ENCODE peak calls at places on chromosome 13, in eight cellular contexts. X, A, O, C, Y, K, N and M are unnamed samples.

GRCh38 chr13:93859666-93860065 is 619.8 kb downstream of the DCT start:
- DNase-seq in K (peak; percentile 90), N (no peak), C (no peak), Y (no peak), X (peak; percentile 3), A (no peak), O (no peak), M (no peak)

GRCh38 chr13:51158923-51159322 is 47.8 kb upstream of the C13orf42 start:
- DNase-seq in C (no peak), Y (no peak), A (no peak), X (no peak), K (no peak), N (no peak), O (no peak), M (no peak)

GRCh38 chr13:98157188-98157587 is 14.3 kb downstream of the FARP1 start:
- DNase-seq in X (no peak), K (peak; percentile 40), O (no peak), A (no peak), Y (no peak), C (no peak), N (no peak), M (no peak)

GRCh38 chr13:87810391-87810801 is 139.2 kb downstream of the SLITRK5 start:
- DNase-seq in N (peak; percentile 8), C (peak; percentile 75), X (no peak), Y (no peak), K (no peak), O (peak; percentile 49), A (no peak), M (no peak)

GRCh38 chr13:76980075-76980718 is 11.7 kb upstream of the CLN5 start:
- DNase-seq in Y (peak; percentile 79), K (peak; percentile 24), N (peak; percentile 96), C (peak; percentile 95), X (peak; percentile 27), A (peak; percentile 84), O (peak; percentile 96), M (peak; percentile 94)

GRCh38 chr13:110108348-110109139 is 198.4 kb downstream of the COL4A1 start:
- DNase-seq in N (peak; percentile 67), Y (peak; percentile 78), O (peak; percentile 71), K (peak; percentile 88), X (peak; percentile 83), A (peak; percentile 76), C (peak; percentile 83), M (peak; percentile 51)

GRCh38 chr13:111080642-111081041 is 34.5 kb upstream of the ARHGEF7 start:
- DNase-seq in N (no peak), Y (no peak), A (no peak), K (no peak), C (no peak), X (no peak), O (no peak), M (no peak)

GRCh38 chr13:19845758-19846157 is 17.7 kb downstream of the ZMYM5 start:
- DNase-seq in O (no peak), A (no peak), K (peak; percentile 99), N (no peak), C (no peak), Y (peak; percentile 40), X (peak; percentile 97), M (no peak)

GRCh38 chr13:109622006-109622405 is 164.4 kb downstream of the IRS2 start:
- DNase-seq in X (no peak), N (no peak), C (no peak), A (peak; percentile 30), Y (no peak), K (no peak), O (no peak), M (no peak)

GRCh38 chr13:29959086-29959485 is 108.7 kb upstream of the UBL3 start:
- DNase-seq in X (no peak), C (no peak), A (no peak), Y (no peak), O (no peak), K (no peak), N (no peak), M (no peak)

GRCh38 chr13:105144020-105144419 is 1391.4 kb downstream of the EFNB2 start:
- DNase-seq in C (no peak), A (no peak), X (no peak), Y (no peak), K (no peak), O (no peak), N (no peak), M (no peak)

GRCh38 chr13:90055121-90055520 is 1292.4 kb upstream of the MIR17HG start:
- DNase-seq in C (no peak), A (no peak), N (no peak), O (no peak), K (no peak), X (no peak), Y (no peak), M (no peak)

DNA sequence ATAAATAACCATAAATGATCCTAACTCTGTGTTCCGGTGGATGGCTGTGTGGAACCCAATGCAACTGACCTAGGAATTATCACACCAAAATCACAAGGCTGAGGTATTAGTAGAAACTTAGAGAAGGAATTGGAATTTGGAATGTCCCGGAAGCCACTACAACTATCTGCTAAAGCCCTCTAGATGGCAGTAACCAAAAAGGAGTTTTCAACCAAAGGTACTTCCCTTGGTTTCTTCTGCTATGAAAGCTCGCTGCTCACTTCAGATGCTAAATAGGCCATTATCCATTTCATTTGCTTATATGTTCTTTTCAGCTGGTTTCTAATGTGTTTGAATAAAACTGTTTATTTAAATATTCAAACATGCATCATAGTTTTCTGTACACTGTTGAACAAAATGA is 1589.1 kb upstream of the SPRY2 start:
- DNase-seq in K (no peak), A (no peak), X (peak; percentile 19), Y (no peak), C (peak; percentile 25), N (no peak), O (no peak), M (no peak)
- TF ChIP-seq CTCF in K (no peak), A (no peak), X (peak; percentile 65), Y (no peak), C (peak; percentile 76), N (peak; percentile 54), O (no peak), M (peak; percentile 71)

GRCh38 chr13:75533866-75534265 is 3.8 kb downstream of the COMMD6 start:
- DNase-seq in O (no peak), N (no peak), C (no peak), X (no peak), Y (no peak), K (no peak), A (no peak), M (no peak)

GRCh38 chr13:75541287-75541686 is 3.6 kb upstream of the COMMD6 start:
- DNase-seq in Y (no peak), C (no peak), O (no peak), A (no peak), X (peak; percentile 20), K (peak; percentile 39), N (no peak), M (no peak)

GRCh38 chr13:75541961-75542360 is 4.3 kb upstream of the COMMD6 start:
- DNase-seq in N (no peak), A (no peak), X (no peak), Y (no peak), K (no peak), O (no peak), C (no peak), M (no peak)

DNA sequence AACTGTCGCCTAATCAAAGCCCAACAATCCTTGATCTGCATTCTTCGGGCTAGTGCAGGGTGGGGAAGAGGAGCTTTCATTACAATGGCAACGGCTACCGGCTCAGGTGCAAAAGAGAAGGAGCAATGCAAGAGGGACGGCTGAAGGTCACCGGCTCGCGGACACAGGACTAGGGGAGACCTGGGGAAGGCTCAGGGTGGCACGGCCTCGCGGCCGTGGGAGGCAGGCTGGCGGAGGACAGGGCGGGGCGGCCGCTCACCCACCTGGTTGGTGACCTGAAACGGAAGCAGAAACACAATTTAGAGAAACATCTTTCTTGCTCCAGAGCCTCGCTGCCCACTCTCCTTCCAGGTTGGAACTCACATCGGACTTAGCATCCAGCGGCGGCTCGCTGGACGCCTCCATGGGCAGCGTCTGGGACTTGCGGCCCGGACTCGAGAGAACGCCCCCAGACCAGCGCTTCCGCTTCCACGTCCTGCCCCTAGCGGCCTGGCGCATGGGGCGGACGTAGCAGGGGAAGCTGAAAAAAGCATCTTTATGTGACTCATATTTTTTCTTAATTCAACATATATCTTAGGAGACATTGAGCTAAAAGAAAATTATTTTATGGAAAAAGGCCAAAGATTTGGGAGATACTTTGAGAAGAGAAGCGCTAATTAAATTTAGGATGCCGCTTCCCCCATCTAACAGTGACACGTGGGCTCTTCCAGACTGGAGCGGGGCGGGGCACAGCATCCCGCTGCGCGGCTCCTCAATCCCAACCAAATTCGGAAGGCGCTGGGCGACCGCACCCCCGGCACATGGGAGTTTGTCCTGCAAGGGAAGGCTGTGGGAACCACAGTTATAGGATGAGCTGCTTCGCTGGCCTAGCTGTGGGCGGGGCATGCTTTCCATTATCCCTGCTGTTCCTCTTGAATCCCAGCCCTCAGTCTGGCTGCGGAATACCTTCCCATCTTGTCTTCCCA is at the start of gene COMMD6:
- DNase-seq in O (peak; percentile 92), N (peak; percentile 77), K (peak; percentile 87), C (peak; percentile 95), X (peak; percentile 87), A (peak; percentile 73), Y (peak; percentile 84), M (peak; percentile 59)
- TF ChIP-seq CTCF in O (peak; percentile 27), N (peak; percentile 11), K (no peak), C (no peak), X (peak; percentile 87), A (no peak), Y (peak; percentile 77), M (peak; percentile 32)

GRCh38 chr13:102394158-102395053 is 7.4 kb downstream of the FGF14 start:
- DNase-seq in A (peak; percentile 90), O (peak; percentile 97), K (peak; percentile 73), X (no peak), C (peak; percentile 96), N (peak; percentile 99), Y (peak; percentile 95), M (peak; percentile 99)
- TF ChIP-seq CTCF in A (no peak), O (no peak), K (peak; percentile 4), X (no peak), C (peak; percentile 49), N (no peak), Y (no peak), M (peak; percentile 44)

GRCh38 chr13:33471182-33471581 is 185.6 kb upstream of the STARD13 start:
- DNase-seq in X (no peak), A (no peak), N (no peak), Y (no peak), K (peak; percentile 69), O (no peak), C (no peak), M (no peak)

GRCh38 chr13:33462109-33462508 is 176.6 kb upstream of the STARD13 start:
- DNase-seq in O (no peak), K (no peak), N (no peak), A (no peak), Y (no peak), C (no peak), X (no peak), M (no peak)

GRCh38 chr13:33464345-33464744 is 178.8 kb upstream of the STARD13 start:
- DNase-seq in X (no peak), O (no peak), N (no peak), K (no peak), Y (no peak), C (no peak), A (no peak), M (no peak)

GRCh38 chr13:33467556-33467955 is 182.0 kb upstream of the STARD13 start:
- DNase-seq in O (no peak), N (no peak), X (no peak), A (no peak), Y (no peak), C (no peak), K (no peak), M (no peak)

DNA sequence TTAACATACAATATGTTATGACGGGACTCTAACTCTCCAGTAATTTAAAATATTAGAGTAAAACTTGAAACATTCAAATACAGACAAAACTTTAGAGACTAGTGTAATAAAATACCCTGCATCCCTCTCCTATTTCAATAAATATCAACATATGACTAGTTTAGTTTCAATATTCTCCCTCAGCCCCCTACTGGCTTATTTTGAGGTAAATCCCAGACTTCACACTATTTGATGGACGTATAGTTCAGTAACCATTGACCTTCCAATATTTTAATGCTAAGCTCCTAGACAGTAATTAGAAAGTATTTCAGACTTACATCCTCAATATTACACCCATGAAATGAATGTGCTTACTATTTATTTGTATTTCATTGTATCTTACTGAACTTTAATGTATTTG is 180.7 kb upstream of the STARD13 start:
- DNase-seq in A (no peak), C (no peak), X (no peak), K (no peak), O (no peak), N (no peak), Y (no peak), M (no peak)
- TF ChIP-seq CTCF in A (no peak), C (no peak), X (peak; percentile 34), K (no peak), O (no peak), N (no peak), Y (no peak), M (peak; percentile 30)